ENCODE peak calls at places on chromosomes 16 and 17, in six cellular contexts. Q, S, B, P, X and T are unnamed samples.
A peak's percentile ranks its signal among the peaks of the same experiment; 100 is the strongest.

GRCh38 chr17:59842901-59843652 is 49.7 kb downstream of the TUBD1 start:
- DNase-seq in Q (no peak), S (no peak), B (no peak), P (no peak), X (no peak), T (no peak)

GRCh38 chr16:72201387-72201786 is 29.4 kb upstream of the PMFBP1 start:
- DNase-seq in Q (no peak), S (no peak), B (no peak), P (no peak), X (no peak), T (no peak)

GRCh38 chr17:71237903-71238538 is 882.8 kb upstream of the SOX9 start:
- DNase-seq in Q (no peak), S (no peak), B (no peak), P (no peak), X (no peak), T (no peak)

GRCh38 chr16:3480901-3481695 is 14.2 kb downstream of the C16orf90 start:
- DNase-seq in Q (no peak), S (no peak), B (no peak), P (no peak), X (no peak), T (no peak)

GRCh38 chr17:55737976-55738501 is 12.8 kb upstream of the PCTP start:
- DNase-seq in Q (no peak), S (no peak), B (no peak), P (no peak), X (no peak), T (no peak)

GRCh38 chr16:9597967-9598730 is 506.7 kb downstream of the HAPSTR1 start:
- DNase-seq in Q (no peak), S (no peak), B (no peak), P (no peak), X (no peak), T (no peak)

GRCh38 chr17:17831208-17832039 is 5.4 kb downstream of the SREBF1 start:
- DNase-seq in Q (no peak), S (no peak), B (no peak), P (no peak), X (no peak), T (no peak)

GRCh38 chr17:44539664-44540063 is 17.6 kb upstream of the FZD2 start:
- DNase-seq in Q (no peak), S (no peak), B (no peak), P (no peak), X (no peak), T (no peak)

GRCh38 chr17:4017377-4017776 is 53.1 kb upstream of the ATP2A3 start:
- DNase-seq in Q (no peak), S (no peak), B (no peak), P (no peak), X (no peak), T (peak; percentile 67)

GRCh38 chr17:44005527-44005864 is 1.1 kb downstream of the NAGS start:
- DNase-seq in Q (no peak), S (no peak), B (no peak), P (no peak), X (peak; percentile 54), T (no peak)

GRCh38 chr17:50064253-50064991 is 8.5 kb downstream of the ITGA3 start:
- DNase-seq in Q (no peak), S (no peak), B (no peak), P (peak; percentile 69), X (peak; percentile 71), T (no peak)

GRCh38 chr16:83706394-83706793 is 101.4 kb upstream of the HSBP1 start:
- DNase-seq in Q (no peak), S (no peak), B (no peak), P (no peak), X (no peak), T (no peak)

GRCh38 chr17:43591750-43592562 is 45.8 kb upstream of the ETV4 start:
- DNase-seq in Q (peak; percentile 86), S (peak; percentile 89), B (peak; percentile 92), P (peak; percentile 77), X (peak; percentile 86), T (peak; percentile 69)

GRCh38 chr16:65621640-65622039 is 499.8 kb upstream of the CDH11 start:
- DNase-seq in Q (peak; percentile 16), S (no peak), B (no peak), P (no peak), X (no peak), T (no peak)

GRCh38 chr16:65658339-65659275 is 536.7 kb upstream of the CDH11 start:
- DNase-seq in Q (no peak), S (no peak), B (no peak), P (no peak), X (no peak), T (no peak)

GRCh38 chr17:52159159-52159809 is 770 bp upstream of the CA10 start:
- DNase-seq in Q (no peak), S (no peak), B (no peak), P (no peak), X (peak; percentile 33), T (peak; percentile 37)

GRCh38 chr16:53404959-53405358 is 29.3 kb upstream of the RBL2 start:
- DNase-seq in Q (no peak), S (no peak), B (no peak), P (no peak), X (no peak), T (no peak)

GRCh38 chr17:46176975-46177374 is 16.3 kb downstream of the KANSL1 start:
- DNase-seq in Q (no peak), S (no peak), B (no peak), P (no peak), X (no peak), T (no peak)

GRCh38 chr16:80932725-80933124 is 74.0 kb downstream of the CMC2 start:
- DNase-seq in Q (peak; percentile 48), S (peak; percentile 62), B (peak; percentile 69), P (peak; percentile 32), X (peak; percentile 78), T (peak; percentile 39)

GRCh38 chr16:68951991-68952877 is 108.9 kb downstream of the TANGO6 start:
- DNase-seq in Q (no peak), S (no peak), B (no peak), P (no peak), X (no peak), T (no peak)

GRCh38 chr16:58843675-58844074 is 109.6 kb upstream of the GOT2 start:
- DNase-seq in Q (no peak), S (no peak), B (no peak), P (no peak), X (no peak), T (no peak)

GRCh38 chr16:4263504-4264436 is 9.1 kb downstream of the TFAP4 start:
- DNase-seq in Q (peak; percentile 85), S (peak; percentile 83), B (peak; percentile 81), P (peak; percentile 74), X (peak; percentile 88), T (peak; percentile 71)

DNA sequence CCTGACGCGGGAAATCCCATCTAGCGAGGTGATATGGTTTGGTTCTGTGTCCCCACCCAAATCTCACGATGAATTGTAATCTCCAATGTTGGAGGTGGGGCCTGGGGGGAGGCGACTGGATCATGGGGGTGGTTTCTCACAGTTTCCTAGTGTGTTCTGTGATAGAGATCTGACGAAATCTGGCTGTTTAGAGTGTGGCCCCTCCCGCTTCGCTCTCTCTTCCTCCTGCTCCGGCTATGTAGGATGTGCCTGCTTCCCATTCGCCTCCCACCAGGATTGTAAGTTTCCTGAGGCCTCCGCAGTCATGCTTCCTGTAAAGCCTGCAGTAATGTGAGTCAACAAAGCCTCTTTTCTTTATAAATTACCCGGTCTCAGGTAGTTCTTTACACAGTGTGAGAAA is 31.6 kb downstream of the IFT140 start:
- DNase-seq in Q (no peak), S (no peak), B (no peak), P (no peak), X (no peak), T (peak; percentile 10)
- H3K36me3 ChIP-seq in Q (peaks cover 60% of the 10 kb centered on the region), S (peaks cover 53% of the 10 kb centered on the region), B (no peaks in the 10 kb centered on the region), P (peaks cover 87% of the 10 kb centered on the region), X (no peaks in the 10 kb centered on the region), T (peaks cover 45% of the 10 kb centered on the region)

GRCh38 chr17:37713624-37714023 is 31.2 kb downstream of the HNF1B start:
- DNase-seq in Q (no peak), S (no peak), B (no peak), P (no peak), X (no peak), T (peak; percentile 78)

GRCh38 chr17:37713028-37713431 is 31.8 kb downstream of the HNF1B start:
- DNase-seq in Q (no peak), S (no peak), B (no peak), P (no peak), X (no peak), T (no peak)

GRCh38 chr17:37717627-37718382 is 27.1 kb downstream of the HNF1B start:
- DNase-seq in Q (no peak), S (no peak), B (no peak), P (no peak), X (no peak), T (no peak)

GRCh38 chr17:37718383-37719048 is 26.3 kb downstream of the HNF1B start:
- DNase-seq in Q (no peak), S (no peak), B (no peak), P (no peak), X (no peak), T (no peak)

DNA sequence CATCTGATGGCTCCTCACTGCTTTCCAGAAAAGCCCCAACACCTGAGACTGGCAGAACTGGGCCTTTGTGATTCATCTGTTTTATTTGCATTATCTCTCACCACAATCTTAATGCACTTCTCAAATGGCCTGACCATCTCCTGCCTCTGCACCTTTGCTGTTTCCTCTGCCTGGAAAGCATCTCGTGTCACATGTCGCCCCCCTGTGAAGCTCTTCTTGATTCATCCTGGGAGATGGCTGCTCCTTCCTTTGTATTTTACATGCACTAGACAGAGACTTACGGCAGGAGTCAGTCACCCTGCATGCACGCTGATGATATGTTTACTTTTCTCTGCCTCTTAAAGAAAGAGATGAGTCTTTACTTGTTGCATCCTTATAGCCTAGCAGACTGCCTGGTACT is 30.0 kb downstream of the HNF1B start:
- DNase-seq in Q (no peak), S (no peak), B (no peak), P (no peak), X (no peak), T (no peak)
- H3K36me3 ChIP-seq in Q (no peaks in the 10 kb centered on the region), S (no peaks in the 10 kb centered on the region), B (no peaks in the 10 kb centered on the region), P (no peaks in the 10 kb centered on the region), X (no peaks in the 10 kb centered on the region), T (no peaks in the 10 kb centered on the region)

GRCh38 chr16:85576944-85577343 is 36.2 kb upstream of the GSE1 start:
- DNase-seq in Q (no peak), S (no peak), B (no peak), P (no peak), X (no peak), T (no peak)
- H3K36me3 ChIP-seq in Q (no peaks in the 10 kb centered on the region), S (no peaks in the 10 kb centered on the region), B (no peaks in the 10 kb centered on the region), P (no peaks in the 10 kb centered on the region), X (no peaks in the 10 kb centered on the region), T (no peaks in the 10 kb centered on the region)

DNA sequence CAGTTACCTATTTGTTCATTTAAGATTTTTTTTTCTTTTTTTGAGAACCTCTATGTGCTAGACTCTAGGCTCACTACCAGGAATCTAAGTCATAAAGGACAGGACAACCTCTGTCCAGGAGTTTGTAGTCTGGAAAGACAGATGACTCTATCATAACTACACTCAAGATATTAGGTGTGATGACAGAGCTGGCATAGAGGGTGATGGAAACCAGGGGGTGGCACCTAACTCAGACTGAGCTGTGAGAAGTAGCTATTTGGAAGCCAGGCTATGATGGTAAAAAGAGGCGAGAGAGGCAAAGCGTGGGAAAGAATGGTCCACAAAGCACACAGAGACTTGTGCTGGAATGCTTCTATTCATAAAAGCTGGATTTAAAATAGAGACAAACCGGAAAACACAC is 372.3 kb downstream of the SEC14L1 start:
- DNase-seq in Q (no peak), S (no peak), B (no peak), P (no peak), X (no peak), T (no peak)
- H3K36me3 ChIP-seq in Q (no peaks in the 10 kb centered on the region), S (no peaks in the 10 kb centered on the region), B (no peaks in the 10 kb centered on the region), P (no peaks in the 10 kb centered on the region), X (no peaks in the 10 kb centered on the region), T (no peaks in the 10 kb centered on the region)

GRCh38 chr17:82503728-82504308 is 15.7 kb upstream of the FOXK2 start:
- DNase-seq in Q (no peak), S (no peak), B (no peak), P (no peak), X (no peak), T (no peak)
- H3K36me3 ChIP-seq in Q (no peaks in the 10 kb centered on the region), S (no peaks in the 10 kb centered on the region), B (no peaks in the 10 kb centered on the region), P (no peaks in the 10 kb centered on the region), X (no peaks in the 10 kb centered on the region), T (no peaks in the 10 kb centered on the region)